ENCODE peak calls at places on chromosomes 13 and 19, in nine cellular contexts. X, T, E, D, F, W, J, B and C are unnamed samples.

GRCh38 chr19:54035215-54036178 is 28.2 kb downstream of the VSTM1 start:
- DNase-seq in X (no peak), T (peak; percentile 60), E (peak; percentile 78), D (peak; percentile 75), F (no peak), W (peak; percentile 84), J (no peak), B (peak; percentile 57), C (peak; percentile 70)

GRCh38 chr19:40799558-40800338 is 757 bp downstream of the EGLN2 start:
- DNase-seq in X (no peak), T (no peak), E (no peak), D (peak; percentile 73), F (peak; percentile 79), W (peak; percentile 35), J (no peak), B (no peak), C (no peak)

GRCh38 chr19:47523473-47523872 is 8.6 kb upstream of the NAPA start:
- DNase-seq in X (no peak), T (no peak), E (no peak), D (no peak), F (no peak), W (peak; percentile 67), J (no peak), B (no peak), C (peak; percentile 28)

GRCh38 chr13:93951153-93951552 is 528.3 kb downstream of the DCT start:
- DNase-seq in X (no peak), T (no peak), E (no peak), D (no peak), F (no peak), W (no peak), J (no peak), B (no peak), C (no peak)

GRCh38 chr19:1027953-1028902 is 1.8 kb downstream of the CNN2 start:
- DNase-seq in X (peak; percentile 74), T (peak; percentile 79), E (peak; percentile 89), D (peak; percentile 94), F (peak; percentile 92), W (peak; percentile 88), J (peak; percentile 88), B (no peak), C (peak; percentile 97)

GRCh38 chr19:51621178-51621577 is 9.0 kb downstream of the SIGLEC5 start:
- DNase-seq in X (no peak), T (no peak), E (no peak), D (no peak), F (no peak), W (no peak), J (no peak), B (no peak), C (no peak)

GRCh38 chr13:113150545-113151365 is 7.7 kb upstream of the PROZ start:
- DNase-seq in X (no peak), T (no peak), E (no peak), D (no peak), F (no peak), W (no peak), J (no peak), B (no peak), C (peak; percentile 42)

GRCh38 chr13:40302351-40302750 is 364.1 kb downstream of the FOXO1 start:
- DNase-seq in X (no peak), T (no peak), E (no peak), D (no peak), F (no peak), W (no peak), J (no peak), B (no peak), C (no peak)

GRCh38 chr13:97600438-97601080 is 166.6 kb downstream of the RAP2A start:
- DNase-seq in X (no peak), T (no peak), E (peak; percentile 72), D (no peak), F (no peak), W (peak; percentile 60), J (no peak), B (no peak), C (no peak)

GRCh38 chr13:113767366-113767765 is 8.3 kb downstream of the TMEM255B start:
- DNase-seq in X (no peak), T (no peak), E (no peak), D (no peak), F (no peak), W (no peak), J (no peak), B (no peak), C (no peak)

GRCh38 chr13:76020421-76020955 is 384.4 kb downstream of the LMO7 start:
- DNase-seq in X (no peak), T (no peak), E (no peak), D (no peak), F (no peak), W (no peak), J (no peak), B (no peak), C (no peak)

GRCh38 chr13:29532136-29532535 is 63.4 kb downstream of the SLC7A1 start:
- DNase-seq in X (no peak), T (no peak), E (no peak), D (no peak), F (no peak), W (no peak), J (no peak), B (no peak), C (no peak)

GRCh38 chr13:97068964-97069815 is 74.9 kb upstream of the OXGR1 start:
- DNase-seq in X (no peak), T (no peak), E (no peak), D (no peak), F (no peak), W (no peak), J (no peak), B (no peak), C (no peak)

GRCh38 chr19:39846176-39846677 is at the start of gene FBL:
- DNase-seq in X (peak; percentile 96), T (peak; percentile 88), E (peak; percentile 79), D (peak; percentile 96), F (peak; percentile 99), W (peak; percentile 79), J (peak; percentile 97), B (peak; percentile 100), C (peak; percentile 99)

GRCh38 chr13:79385694-79386093 is 20.4 kb downstream of the RBM26 start:
- DNase-seq in X (no peak), T (no peak), E (no peak), D (no peak), F (no peak), W (no peak), J (no peak), B (no peak), C (no peak)

GRCh38 chr13:99374994-99375805 is 68.0 kb upstream of the GPR183 start:
- DNase-seq in X (no peak), T (no peak), E (no peak), D (no peak), F (no peak), W (no peak), J (no peak), B (no peak), C (no peak)

GRCh38 chr19:43789029-43789428 is 8.3 kb upstream of the KCNN4 start:
- DNase-seq in X (peak; percentile 59), T (peak; percentile 49), E (no peak), D (peak; percentile 79), F (no peak), W (no peak), J (no peak), B (no peak), C (peak; percentile 27)

GRCh38 chr13:27667946-27668345 is 46.3 kb downstream of the POLR1D start:
- DNase-seq in X (peak; percentile 19), T (no peak), E (peak; percentile 15), D (no peak), F (no peak), W (no peak), J (no peak), B (no peak), C (no peak)

GRCh38 chr13:100234524-100235136 is 145.7 kb downstream of the PCCA start:
- DNase-seq in X (no peak), T (no peak), E (peak; percentile 38), D (no peak), F (no peak), W (no peak), J (no peak), B (no peak), C (no peak)

GRCh38 chr19:10911579-10912363 is 16.7 kb downstream of the YIPF2 start:
- DNase-seq in X (no peak), T (no peak), E (no peak), D (no peak), F (no peak), W (no peak), J (no peak), B (no peak), C (no peak)
- H3K36me3 ChIP-seq in X (peaks cover 82% of the 10 kb centered on the region), T (peaks cover 86% of the 10 kb centered on the region), E (peaks cover 50% of the 10 kb centered on the region), D (no peaks in the 10 kb centered on the region), F (no peaks in the 10 kb centered on the region), W (peaks cover 43% of the 10 kb centered on the region), J (peaks cover 80% of the 10 kb centered on the region), B (no peaks in the 10 kb centered on the region), C (peaks cover 24% of the 10 kb centered on the region)

GRCh38 chr19:55081773-55082022 is 6.0 kb downstream of the EPS8L1 start:
- DNase-seq in X (no peak), T (no peak), E (no peak), D (no peak), F (no peak), W (peak; percentile 26), J (no peak), B (no peak), C (no peak)
- H3K4me3 ChIP-seq in X (no peak overlapping the region), T (peak overlapping the region; percentile 19), E (no peak overlapping the region), D (peak overlapping the region; percentile 50), F (no peak overlapping the region), W (peak overlapping the region; percentile 39), J (peak overlapping the region; percentile 53), B (no peak overlapping the region), C (peak overlapping the region; percentile 67)

DNA sequence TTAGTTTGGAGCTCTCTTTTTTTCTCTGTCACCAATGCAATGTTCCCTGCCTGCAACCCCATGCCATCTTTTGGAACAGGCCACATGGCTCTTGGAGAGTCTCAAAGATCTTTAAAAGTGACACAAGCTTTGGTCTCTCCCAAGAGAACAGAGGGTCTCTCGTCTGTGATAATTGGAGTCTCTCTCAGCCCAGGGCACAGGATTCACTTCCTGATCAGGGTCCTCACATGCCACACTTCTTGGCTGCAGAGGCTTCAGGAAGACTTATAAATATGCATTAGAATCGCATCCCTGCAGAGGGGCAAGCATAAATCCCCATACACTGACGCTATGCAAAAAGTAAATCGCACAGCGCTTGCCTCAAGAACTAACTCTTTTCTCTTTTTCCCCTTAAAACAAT is 240.4 kb downstream of the IRS2 start:
- DNase-seq in X (no peak), T (no peak), E (no peak), D (peak; percentile 33), F (no peak), W (no peak), J (no peak), B (no peak), C (peak; percentile 30)
- H3K36me3 ChIP-seq in X (no peaks in the 10 kb centered on the region), T (no peaks in the 10 kb centered on the region), E (no peaks in the 10 kb centered on the region), D (no peaks in the 10 kb centered on the region), F (no peaks in the 10 kb centered on the region), W (no peaks in the 10 kb centered on the region), J (no peaks in the 10 kb centered on the region), B (no peaks in the 10 kb centered on the region), C (no peaks in the 10 kb centered on the region)

DNA sequence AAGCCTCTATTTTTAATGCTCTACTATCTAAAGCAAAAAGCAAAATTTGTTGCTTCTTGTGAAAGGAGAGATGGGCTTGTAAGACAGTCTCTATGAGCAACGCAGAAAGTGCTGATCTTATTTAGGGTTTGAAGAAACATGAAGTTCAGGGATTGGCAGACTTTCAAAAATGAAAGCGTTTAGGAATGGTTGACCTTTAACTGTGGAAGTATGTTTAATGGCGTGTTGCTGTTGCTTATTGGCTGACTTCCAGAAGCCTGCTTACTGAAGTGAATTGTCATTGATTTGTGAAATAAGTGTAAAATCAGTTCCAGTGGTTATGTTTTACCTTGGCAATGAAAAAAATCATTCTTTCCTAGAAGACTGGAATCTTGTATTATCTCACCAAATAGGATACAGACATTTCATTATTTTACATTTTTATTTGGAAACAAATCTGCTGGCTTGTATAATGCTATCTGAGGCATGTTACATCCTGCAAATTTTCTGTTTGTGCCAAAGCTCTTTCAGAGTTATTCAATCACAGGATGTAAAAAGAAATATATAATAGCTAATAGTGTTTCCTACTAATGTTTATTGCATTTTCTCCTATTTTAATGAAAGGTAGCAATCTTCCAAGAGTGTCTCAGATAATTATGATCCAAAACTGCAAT is 221.3 kb upstream of the SLITRK6 start:
- DNase-seq in X (no peak), T (no peak), E (peak; percentile 20), D (no peak), F (no peak), W (no peak), J (no peak), B (no peak), C (no peak)
- H3K4me3 ChIP-seq in X (no peak overlapping the region), T (no peak overlapping the region), E (no peak overlapping the region), D (no peak overlapping the region), F (no peak overlapping the region), W (no peak overlapping the region), J (no peak overlapping the region), B (no peak overlapping the region), C (no peak overlapping the region)